ENCODE peak calls at places on chromosome 20, in five cellular contexts. One of them, this sample, is unnamed.

GRCh38 chr20:14223806-14224205 is 113.6 kb downstream of the FLRT3 start:
- DNase-seq in activated naive CD4-positive, alpha-beta T cell: no peak
- DNase-seq in stimulated activated effector memory CD8-positive, alpha-beta T cell treated with anti-CD3 and anti-CD28 coated beads, Interleukin-12 subunit alpha, Interleukin-12 subunit beta, amount 100 ng/mL, for 72 hours: no peak
- DNase-seq in neural crest cell: no peak
- DNase-seq in stimulated activated CD4-positive, alpha-beta T cell treated with anti-CD3 and anti-CD28 coated beads, Interleukin-12 subunit alpha, Interleukin-12 subunit beta, amount 100 ng/mL, for 24 hours: no peak
- DNase-seq in this sample: no peak

GRCh38 chr20:62404112-62404665 is 2.9 kb downstream of the CABLES2 start:
- DNase-seq in activated naive CD4-positive, alpha-beta T cell: no peak
- DNase-seq in stimulated activated effector memory CD8-positive, alpha-beta T cell treated with anti-CD3 and anti-CD28 coated beads, Interleukin-12 subunit alpha, Interleukin-12 subunit beta, amount 100 ng/mL, for 72 hours: no peak
- DNase-seq in neural crest cell: no peak
- DNase-seq in stimulated activated CD4-positive, alpha-beta T cell treated with anti-CD3 and anti-CD28 coated beads, Interleukin-12 subunit alpha, Interleukin-12 subunit beta, amount 100 ng/mL, for 24 hours: no peak
- DNase-seq in this sample: no peak

GRCh38 chr20:36852187-36852586 is 23.8 kb upstream of the TLDC2 start:
- DNase-seq in activated naive CD4-positive, alpha-beta T cell: no peak
- DNase-seq in stimulated activated effector memory CD8-positive, alpha-beta T cell treated with anti-CD3 and anti-CD28 coated beads, Interleukin-12 subunit alpha, Interleukin-12 subunit beta, amount 100 ng/mL, for 72 hours: no peak
- DNase-seq in neural crest cell: no peak
- DNase-seq in stimulated activated CD4-positive, alpha-beta T cell treated with anti-CD3 and anti-CD28 coated beads, Interleukin-12 subunit alpha, Interleukin-12 subunit beta, amount 100 ng/mL, for 24 hours: no peak
- DNase-seq in this sample: no peak

GRCh38 chr20:48295445-48295903 is 510.2 kb upstream of the SULF2 start:
- DNase-seq in activated naive CD4-positive, alpha-beta T cell: no peak
- DNase-seq in stimulated activated effector memory CD8-positive, alpha-beta T cell treated with anti-CD3 and anti-CD28 coated beads, Interleukin-12 subunit alpha, Interleukin-12 subunit beta, amount 100 ng/mL, for 72 hours: no peak
- DNase-seq in neural crest cell: no peak
- DNase-seq in stimulated activated CD4-positive, alpha-beta T cell treated with anti-CD3 and anti-CD28 coated beads, Interleukin-12 subunit alpha, Interleukin-12 subunit beta, amount 100 ng/mL, for 24 hours: no peak
- DNase-seq in this sample: peak

GRCh38 chr20:45254867-45255266 is 503 bp upstream of the SLPI start:
- DNase-seq in activated naive CD4-positive, alpha-beta T cell: no peak
- DNase-seq in stimulated activated effector memory CD8-positive, alpha-beta T cell treated with anti-CD3 and anti-CD28 coated beads, Interleukin-12 subunit alpha, Interleukin-12 subunit beta, amount 100 ng/mL, for 72 hours: peak
- DNase-seq in neural crest cell: no peak
- DNase-seq in stimulated activated CD4-positive, alpha-beta T cell treated with anti-CD3 and anti-CD28 coated beads, Interleukin-12 subunit alpha, Interleukin-12 subunit beta, amount 100 ng/mL, for 24 hours: no peak
- DNase-seq in this sample: peak

GRCh38 chr20:11965602-11966001 is 47.9 kb downstream of the BTBD3 start:
- DNase-seq in activated naive CD4-positive, alpha-beta T cell: no peak
- DNase-seq in stimulated activated effector memory CD8-positive, alpha-beta T cell treated with anti-CD3 and anti-CD28 coated beads, Interleukin-12 subunit alpha, Interleukin-12 subunit beta, amount 100 ng/mL, for 72 hours: no peak
- DNase-seq in neural crest cell: no peak
- DNase-seq in stimulated activated CD4-positive, alpha-beta T cell treated with anti-CD3 and anti-CD28 coated beads, Interleukin-12 subunit alpha, Interleukin-12 subunit beta, amount 100 ng/mL, for 24 hours: no peak
- DNase-seq in this sample: no peak

GRCh38 chr20:23507346-23507745 is 16.4 kb downstream of the CST8 start:
- DNase-seq in activated naive CD4-positive, alpha-beta T cell: no peak
- DNase-seq in stimulated activated effector memory CD8-positive, alpha-beta T cell treated with anti-CD3 and anti-CD28 coated beads, Interleukin-12 subunit alpha, Interleukin-12 subunit beta, amount 100 ng/mL, for 72 hours: no peak
- DNase-seq in neural crest cell: no peak
- DNase-seq in stimulated activated CD4-positive, alpha-beta T cell treated with anti-CD3 and anti-CD28 coated beads, Interleukin-12 subunit alpha, Interleukin-12 subunit beta, amount 100 ng/mL, for 24 hours: no peak
- DNase-seq in this sample: no peak

GRCh38 chr20:51220293-51220706 is 197.4 kb upstream of the KCNG1 start:
- DNase-seq in activated naive CD4-positive, alpha-beta T cell: peak
- DNase-seq in stimulated activated effector memory CD8-positive, alpha-beta T cell treated with anti-CD3 and anti-CD28 coated beads, Interleukin-12 subunit alpha, Interleukin-12 subunit beta, amount 100 ng/mL, for 72 hours: peak
- DNase-seq in neural crest cell: peak
- DNase-seq in stimulated activated CD4-positive, alpha-beta T cell treated with anti-CD3 and anti-CD28 coated beads, Interleukin-12 subunit alpha, Interleukin-12 subunit beta, amount 100 ng/mL, for 24 hours: peak
- DNase-seq in this sample: no peak

GRCh38 chr20:37314617-37315292 is 25.3 kb downstream of the MANBAL start:
- DNase-seq in activated naive CD4-positive, alpha-beta T cell: no peak
- DNase-seq in stimulated activated effector memory CD8-positive, alpha-beta T cell treated with anti-CD3 and anti-CD28 coated beads, Interleukin-12 subunit alpha, Interleukin-12 subunit beta, amount 100 ng/mL, for 72 hours: no peak
- DNase-seq in neural crest cell: no peak
- DNase-seq in stimulated activated CD4-positive, alpha-beta T cell treated with anti-CD3 and anti-CD28 coated beads, Interleukin-12 subunit alpha, Interleukin-12 subunit beta, amount 100 ng/mL, for 24 hours: no peak
- DNase-seq in this sample: no peak

GRCh38 chr20:14951707-14952106 is 614.3 kb upstream of the FLRT3 start:
- DNase-seq in activated naive CD4-positive, alpha-beta T cell: no peak
- DNase-seq in stimulated activated effector memory CD8-positive, alpha-beta T cell treated with anti-CD3 and anti-CD28 coated beads, Interleukin-12 subunit alpha, Interleukin-12 subunit beta, amount 100 ng/mL, for 72 hours: no peak
- DNase-seq in neural crest cell: no peak
- DNase-seq in stimulated activated CD4-positive, alpha-beta T cell treated with anti-CD3 and anti-CD28 coated beads, Interleukin-12 subunit alpha, Interleukin-12 subunit beta, amount 100 ng/mL, for 24 hours: no peak
- DNase-seq in this sample: no peak